ENCODE peak calls at places on chromosomes 1 and 21, in six cellular contexts. D is iris pigment epithelial cell; V is CD4-positive, alpha-beta T cell; M is activated T-cell treated with anti-CD3 and anti-CD28 coated beads, Interleukin-2, amount 50 U/mL, for 72 hours; J is NCI-H524; C is anterior cingulate cortex. E is an unnamed sample.

GRCh38 chr1:109027841-109028240 is 14.1 kb downstream of the WDR47 start:
- DNase-seq in C (no peak), M (no peak), D (no peak), J (no peak), V (no peak), E (no peak)

GRCh38 chr1:77817368-77818209 is 38.1 kb downstream of the MIGA1 start:
- DNase-seq in C (no peak), D (no peak), V (no peak), J (no peak), M (no peak), E (no peak)

GRCh38 chr1:42259059-42259738 is 75.8 kb downstream of the FOXJ3 start:
- DNase-seq in C (peak; percentile 47), J (peak; percentile 36), D (peak; percentile 89), M (no peak), V (no peak), E (no peak)

GRCh38 chr1:206753141-206753540 is 17.4 kb upstream of the IL19 start:
- DNase-seq in M (no peak), D (peak; percentile 15), V (no peak), J (no peak), C (no peak), E (no peak)

GRCh38 chr1:80375662-80376061 is 1369.1 kb upstream of the ADGRL4 start:
- DNase-seq in M (no peak), C (no peak), J (no peak), V (no peak), D (peak; percentile 55), E (no peak)

GRCh38 chr1:111110197-111110899 is 29.5 kb downstream of the DRAM2 start:
- DNase-seq in D (peak; percentile 24), M (no peak), V (no peak), C (no peak), J (no peak), E (no peak)

GRCh38 chr1:100070201-100070939 is 62.4 kb downstream of the SASS6 start:
- DNase-seq in J (no peak), D (no peak), V (no peak), M (no peak), C (no peak), E (no peak)

GRCh38 chr1:93603581-93603980 is 78.1 kb downstream of the BCAR3 start:
- DNase-seq in D (no peak), M (no peak), J (no peak), V (no peak), C (no peak), E (no peak)

GRCh38 chr1:46221749-46222148 is 18.6 kb downstream of the LURAP1 start:
- DNase-seq in V (no peak), D (no peak), M (no peak), J (no peak), C (peak; percentile 89), E (no peak)

GRCh38 chr1:53319296-53320101 is 8.4 kb downstream of the LRP8 start:
- DNase-seq in V (no peak), M (no peak), D (no peak), C (no peak), J (peak; percentile 95), E (no peak)

GRCh38 chr1:10830961-10831669 is 34.7 kb upstream of the CASZ1 start:
- DNase-seq in D (no peak), C (no peak), M (peak; percentile 4), J (no peak), V (no peak), E (no peak)

GRCh38 chr21:39088831-39089380 is 94.3 kb downstream of the PSMG1 start:
- DNase-seq in D (peak; percentile 86), C (no peak), M (peak; percentile 18), V (no peak), J (no peak), E (no peak)

GRCh38 chr21:45405819-45406762 is 1.1 kb downstream of the COL18A1 start:
- DNase-seq in M (no peak), V (no peak), C (no peak), D (no peak), J (no peak), E (no peak)

GRCh38 chr1:9281071-9281827 is 11.4 kb upstream of the SPSB1 start:
- DNase-seq in J (no peak), D (peak; percentile 59), C (no peak), M (no peak), V (no peak), E (no peak)

GRCh38 chr1:179785025-179785424 is 41.9 kb downstream of the FAM163A start:
- DNase-seq in D (no peak), V (no peak), J (no peak), C (no peak), M (no peak), E (no peak)

GRCh38 chr1:218772575-218772974 is 401.1 kb upstream of the LYPLAL1 start:
- DNase-seq in D (peak; percentile 85), J (no peak), V (no peak), C (no peak), M (no peak), E (no peak)

GRCh38 chr1:174965006-174965971 is 34.5 kb upstream of the CACYBP start:
- DNase-seq in M (no peak), J (no peak), C (no peak), D (peak; percentile 70), V (peak; percentile 26), E (no peak)

GRCh38 chr1:164796916-164797315 is 237.9 kb downstream of the PBX1 start:
- DNase-seq in J (no peak), V (no peak), C (no peak), M (no peak), D (no peak), E (no peak)